ENCODE peak calls at places on chromosomes 1 and 21, in ten cellular contexts. T is OCI-LY7, U is tibial artery, P is lower lobe of right lung, I is hepatocyte, L is left lung, R is pancreas, X is mesenchymal stem cell, Q is psoas muscle, O is uterus. F is an unnamed sample.

GRCh38 chr1:155278689-155279160 is 1.5 kb downstream of the HCN3 start:
- DNase-seq in T (no peak), U (no peak), P (no peak), I (no peak), L (no peak), R (no peak), X (no peak), Q (no peak), O (no peak), F (no peak)

GRCh38 chr1:211830330-211831142 is at the start of gene LPGAT1:
- DNase-seq in T (peak), U (peak), P (peak), I (peak), L (peak), R (peak), X (peak), Q (peak), O (peak), F (peak)

GRCh38 chr1:75423136-75423535 is 187.8 kb downstream of the SLC44A5 start:
- DNase-seq in T (no peak), U (no peak), P (no peak), I (no peak), L (no peak), R (no peak), X (no peak), Q (no peak), O (no peak), F (no peak)

GRCh38 chr1:87880747-87881133 is 552.1 kb downstream of the LMO4 start:
- DNase-seq in T (no peak), U (no peak), P (no peak), I (no peak), L (no peak), R (no peak), X (no peak), Q (no peak), O (no peak), F (no peak)

GRCh38 chr1:207346562-207346912 is 25.1 kb downstream of the CD55 start:
- DNase-seq in T (no peak), U (no peak), P (no peak), I (no peak), L (no peak), R (no peak), X (no peak), Q (peak), O (no peak), F (no peak)

GRCh38 chr1:161399257-161399998 is 31.8 kb upstream of the CFAP126 start:
- DNase-seq in T (peak), U (peak), P (peak), I (peak), L (peak), R (peak), X (peak), Q (peak), O (peak), F (peak)

GRCh38 chr1:2468041-2468472 is 8.0 kb upstream of the PLCH2 start:
- DNase-seq in T (peak), U (no peak), P (no peak), I (peak), L (no peak), R (peak), X (peak), Q (no peak), O (no peak), F (no peak)

GRCh38 chr1:179142889-179143299 is 61.0 kb downstream of the TOR3A start:
- DNase-seq in T (no peak), U (no peak), P (no peak), I (peak), L (no peak), R (no peak), X (peak), Q (no peak), O (no peak), F (no peak)

GRCh38 chr1:181135462-181135781 is 46.9 kb downstream of the IER5 start:
- DNase-seq in T (peak), U (peak), P (no peak), I (no peak), L (no peak), R (no peak), X (peak), Q (no peak), O (no peak), F (no peak)

GRCh38 chr1:33365560-33365997 is 44.7 kb upstream of the A3GALT2 start:
- DNase-seq in T (no peak), U (peak), P (no peak), I (no peak), L (no peak), R (no peak), X (peak), Q (peak), O (peak), F (no peak)

GRCh38 chr1:23149110-23149509 is 19.5 kb downstream of the LUZP1 start:
- DNase-seq in T (no peak), U (no peak), P (no peak), I (peak), L (no peak), R (no peak), X (no peak), Q (no peak), O (no peak), F (no peak)

GRCh38 chr1:25737151-25737550 is 62.8 kb upstream of the SELENON start:
- DNase-seq in T (no peak), U (peak), P (no peak), I (no peak), L (no peak), R (no peak), X (no peak), Q (peak), O (peak), F (peak)

GRCh38 chr1:8022395-8023286 is 3.5 kb downstream of the ERRFI1 start:
- DNase-seq in T (no peak), U (no peak), P (no peak), I (no peak), L (no peak), R (no peak), X (peak), Q (no peak), O (no peak), F (no peak)

GRCh38 chr1:92084651-92085050 is 4.5 kb downstream of the BTBD8 start:
- DNase-seq in T (no peak), U (no peak), P (no peak), I (peak), L (no peak), R (no peak), X (no peak), Q (no peak), O (no peak), F (no peak)

GRCh38 chr1:32817159-32817814 is at the start of the genes S100PBP and YARS1:
- DNase-seq in T (peak), U (peak), P (peak), I (peak), L (peak), R (peak), X (peak), Q (peak), O (peak), F (peak)

GRCh38 chr1:1629430-1630190 is 2.4 kb upstream of the MMP23B start:
- DNase-seq in T (peak), U (peak), P (peak), I (no peak), L (peak), R (peak), X (no peak), Q (peak), O (no peak), F (peak)

GRCh38 chr1:112704908-112705627 is 1.9 kb downstream of the RHOC start:
- DNase-seq in T (peak), U (peak), P (peak), I (peak), L (peak), R (peak), X (peak), Q (peak), O (peak), F (peak)

GRCh38 chr1:246788895-246789338 is 64.7 kb downstream of the SCCPDH start:
- DNase-seq in T (no peak), U (peak), P (no peak), I (no peak), L (no peak), R (no peak), X (no peak), Q (no peak), O (no peak), F (no peak)

GRCh38 chr1:67683306-67683705 is 1.7 kb upstream of the GADD45A start:
- DNase-seq in T (no peak), U (no peak), P (no peak), I (no peak), L (no peak), R (no peak), X (peak), Q (no peak), O (no peak), F (no peak)

GRCh38 chr1:183185941-183186490 is at the start of gene LAMC2:
- DNase-seq in T (no peak), U (no peak), P (peak), I (peak), L (peak), R (peak), X (peak), Q (no peak), O (peak), F (peak)

GRCh38 chr1:222020553-222020952 is 278.7 kb upstream of the DUSP10 start:
- DNase-seq in T (no peak), U (no peak), P (no peak), I (no peak), L (no peak), R (no peak), X (no peak), Q (no peak), O (no peak), F (no peak)

GRCh38 chr1:3027611-3028371 is 6.5 kb downstream of the ACTRT2 start:
- DNase-seq in T (no peak), U (peak), P (no peak), I (no peak), L (peak), R (no peak), X (no peak), Q (no peak), O (no peak), F (peak)

GRCh38 chr1:184035719-184036516 is 1.6 kb downstream of the COLGALT2 start:
- DNase-seq in T (no peak), U (no peak), P (no peak), I (no peak), L (no peak), R (no peak), X (no peak), Q (peak), O (no peak), F (no peak)

GRCh38 chr1:248842781-248843331 is 4.8 kb downstream of the ZNF672 start:
- DNase-seq in T (no peak), U (peak), P (no peak), I (no peak), L (no peak), R (no peak), X (no peak), Q (no peak), O (no peak), F (no peak)

GRCh38 chr1:84259376-84259775 is 42.1 kb upstream of the SAMD13 start:
- DNase-seq in T (no peak), U (no peak), P (no peak), I (no peak), L (no peak), R (no peak), X (no peak), Q (no peak), O (no peak), F (no peak)

GRCh38 chr1:67336783-67337182 is 29.1 kb downstream of the IL12RB2 start:
- DNase-seq in T (no peak), U (no peak), P (no peak), I (no peak), L (no peak), R (no peak), X (no peak), Q (no peak), O (no peak), F (no peak)

GRCh38 chr1:9291914-9292360 is 757 bp upstream of the SPSB1 start:
- DNase-seq in T (no peak), U (no peak), P (no peak), I (peak), L (no peak), R (peak), X (peak), Q (peak), O (peak), F (no peak)

GRCh38 chr1:206967096-206967851 is 3.0 kb downstream of the FCAMR start:
- DNase-seq in T (no peak), U (no peak), P (no peak), I (no peak), L (no peak), R (no peak), X (peak), Q (no peak), O (no peak), F (no peak)

GRCh38 chr1:172381981-172382380 is 38.5 kb upstream of the C1orf105 start:
- DNase-seq in T (no peak), U (no peak), P (no peak), I (peak), L (no peak), R (no peak), X (no peak), Q (no peak), O (no peak), F (no peak)

GRCh38 chr1:162612606-162613400 is 19.5 kb upstream of the DDR2 start:
- DNase-seq in T (no peak), U (peak), P (no peak), I (no peak), L (no peak), R (no peak), X (no peak), Q (peak), O (peak), F (no peak)

GRCh38 chr1:150563340-150564038 is 14.3 kb downstream of the ADAMTSL4 start:
- DNase-seq in T (peak), U (no peak), P (peak), I (peak), L (peak), R (peak), X (peak), Q (no peak), O (peak), F (peak)

GRCh38 chr21:46457801-46458314 is 833 bp upstream of the DIP2A start:
- DNase-seq in T (peak), U (peak), P (peak), I (peak), L (peak), R (peak), X (peak), Q (peak), O (no peak), F (peak)

GRCh38 chr1:81731989-81732388 is 68.7 kb upstream of the ADGRL2 start:
- DNase-seq in T (no peak), U (no peak), P (no peak), I (no peak), L (no peak), R (no peak), X (no peak), Q (no peak), O (no peak), F (no peak)

GRCh38 chr1:180863158-180863775 is 49.4 kb upstream of the KIAA1614 start:
- DNase-seq in T (peak), U (no peak), P (no peak), I (peak), L (no peak), R (no peak), X (peak), Q (no peak), O (no peak), F (no peak)

GRCh38 chr1:216686860-216687545 is 36.2 kb downstream of the ESRRG start:
- DNase-seq in T (no peak), U (no peak), P (no peak), I (peak), L (no peak), R (no peak), X (peak), Q (no peak), O (no peak), F (no peak)

GRCh38 chr1:41623736-41624135 is 139.3 kb upstream of the EDN2 start:
- DNase-seq in T (no peak), U (peak), P (no peak), I (no peak), L (no peak), R (no peak), X (no peak), Q (no peak), O (no peak), F (no peak)

GRCh38 chr1:154992721-154993571 is 440 bp upstream of the LENEP start:
- DNase-seq in T (no peak), U (no peak), P (peak), I (no peak), L (peak), R (no peak), X (peak), Q (no peak), O (no peak), F (peak)

GRCh38 chr1:205577874-205578658 is 53.7 kb downstream of the ELK4 start:
- DNase-seq in T (no peak), U (no peak), P (no peak), I (no peak), L (no peak), R (no peak), X (no peak), Q (no peak), O (no peak), F (peak)

GRCh38 chr21:33396966-33397365 is 6.2 kb upstream of the IFNGR2 start:
- DNase-seq in T (no peak), U (no peak), P (no peak), I (peak), L (no peak), R (no peak), X (peak), Q (no peak), O (no peak), F (no peak)

GRCh38 chr1:165763442-165763841 is 5.2 kb downstream of the TMCO1 start:
- DNase-seq in T (no peak), U (no peak), P (no peak), I (no peak), L (no peak), R (no peak), X (no peak), Q (no peak), O (no peak), F (no peak)

DNA sequence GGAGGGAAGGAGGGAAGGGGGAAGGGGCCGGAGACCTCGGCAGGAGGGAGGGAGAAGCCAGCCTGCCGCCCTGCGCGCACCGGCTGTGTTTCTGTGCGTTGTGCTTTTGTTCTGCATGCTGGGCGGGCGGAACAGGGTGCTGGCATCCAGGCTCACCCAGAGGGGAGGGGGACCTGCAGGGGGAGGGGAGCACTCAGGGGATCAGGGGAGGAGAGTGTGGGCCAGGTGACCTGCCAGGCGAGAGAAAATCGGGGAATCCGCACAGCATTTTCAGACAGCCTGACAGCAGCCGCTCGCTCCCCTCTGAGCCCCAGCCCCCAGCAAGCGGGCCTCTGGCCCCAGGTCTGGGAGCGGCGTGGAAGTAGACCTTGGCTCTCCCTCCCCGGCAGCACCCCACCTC is 54.7 kb downstream of the RIPK4 start:
- DNase-seq in T (no peak), U (no peak), P (no peak), I (peak), L (no peak), R (no peak), X (no peak), Q (no peak), O (no peak), F (peak)
- H3K4me3 ChIP-seq in T (no peak), U (no peak), P (no peak), I (no peak), L (no peak), R (no peak), X (no peak), Q (no peak), O (no peak), F (no peak)

GRCh38 chr1:6473974-6474814 is 8.2 kb upstream of the TNFRSF25 start:
- DNase-seq in T (no peak), U (no peak), P (peak), I (no peak), L (no peak), R (peak), X (no peak), Q (no peak), O (no peak), F (no peak)
- H3K27ac ChIP-seq in T (no peak), U (no peak), P (no peak), I (no peak), L (no peak), R (no peak), X (no peak), Q (no peak), O (no peak), F (no peak)

GRCh38 chr21:31470896-31471694 is 127.0 kb upstream of the TIAM1 start:
- DNase-seq in T (no peak), U (no peak), P (no peak), I (no peak), L (no peak), R (no peak), X (no peak), Q (no peak), O (no peak), F (no peak)
- H3K4me3 ChIP-seq in T (no peak), U (no peak), P (no peak), I (no peak), L (no peak), R (no peak), X (no peak), Q (no peak), O (no peak), F (no peak)

DNA sequence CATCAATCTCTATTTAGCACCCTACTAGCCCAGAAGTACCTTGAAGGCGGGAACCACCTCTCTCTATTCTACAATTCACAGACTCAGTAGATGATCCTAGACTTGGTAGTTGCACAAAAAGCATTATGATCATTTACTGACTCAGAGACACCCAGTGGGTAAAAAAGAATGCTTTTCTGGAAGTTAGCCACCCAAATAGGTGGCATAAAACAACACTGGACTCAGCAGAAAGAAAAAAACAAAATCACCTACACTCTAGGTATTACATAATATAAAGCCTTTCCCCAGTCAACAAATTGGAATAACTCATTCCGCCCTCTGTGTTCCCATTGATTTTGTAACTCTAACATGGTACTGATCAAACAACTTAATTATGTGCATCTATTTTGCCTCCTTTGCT is 126.3 kb downstream of the PTPN14 start:
- DNase-seq in T (no peak), U (no peak), P (no peak), I (no peak), L (no peak), R (no peak), X (no peak), Q (no peak), O (no peak), F (no peak)
- H3K27ac ChIP-seq in T (no peak), U (no peak), P (no peak), I (no peak), L (no peak), R (no peak), X (peak), Q (no peak), O (no peak), F (no peak)

DNA sequence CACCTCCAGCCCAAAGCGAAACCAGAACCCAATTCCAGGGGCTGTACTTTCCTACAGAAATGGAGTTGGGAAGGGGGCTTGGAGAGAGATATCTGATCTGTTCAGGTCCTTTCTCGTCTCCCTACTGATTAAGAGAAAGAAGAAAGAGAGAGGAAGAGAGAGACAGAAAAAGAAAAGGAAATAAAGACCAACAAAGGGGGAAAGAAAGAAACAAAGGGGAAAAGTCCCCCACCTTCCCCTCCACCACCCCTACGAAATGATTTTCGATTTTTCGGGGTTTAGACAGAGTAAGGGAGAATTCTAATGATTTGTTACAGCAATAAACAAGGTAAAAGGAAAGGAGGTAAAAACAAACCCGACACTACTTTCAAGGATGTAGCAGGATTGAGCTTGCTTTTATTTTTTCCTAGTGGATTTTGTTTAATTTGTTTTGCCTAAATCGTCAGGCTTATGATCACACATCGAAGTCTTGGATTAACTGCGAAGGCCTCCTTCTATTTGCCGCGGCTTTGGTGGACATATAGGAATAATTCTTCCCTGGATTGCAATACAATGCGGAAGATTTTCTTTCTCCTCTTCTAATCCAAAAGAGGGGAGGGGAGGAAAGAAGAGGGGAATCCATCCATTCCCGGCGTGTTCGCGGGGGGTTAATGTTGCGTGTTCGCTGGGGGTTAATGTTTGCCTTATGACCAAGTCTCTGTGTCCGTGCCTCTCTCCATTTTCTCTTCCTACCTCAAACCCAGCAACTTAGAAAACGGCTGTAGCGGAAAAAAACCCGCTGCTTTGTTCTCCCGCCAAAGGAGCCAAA is 1.9 kb downstream of the TAL1 start:
- DNase-seq in T (no peak), U (no peak), P (no peak), I (no peak), L (no peak), R (no peak), X (no peak), Q (no peak), O (no peak), F (no peak)
- H3K4me3 ChIP-seq in T (no peak), U (peak), P (peak), I (no peak), L (peak), R (no peak), X (no peak), Q (peak), O (peak), F (peak)

GRCh38 chr1:90850181-90850924 is 133.3 kb upstream of the BARHL2 start:
- DNase-seq in T (no peak), U (no peak), P (peak), I (peak), L (peak), R (peak), X (peak), Q (peak), O (peak), F (peak)
- H3K27ac ChIP-seq in T (no peak), U (peak), P (peak), I (peak), L (no peak), R (no peak), X (no peak), Q (no peak), O (peak), F (peak)

GRCh38 chr1:147771216-147772125 is 11.1 kb upstream of the GJA5 start:
- DNase-seq in T (no peak), U (peak), P (no peak), I (no peak), L (no peak), R (no peak), X (no peak), Q (peak), O (peak), F (no peak)
- H3K4me3 ChIP-seq in T (no peak), U (peak), P (peak), I (no peak), L (peak), R (no peak), X (peak), Q (peak), O (no peak), F (peak)

F was measured in upper lobe of right lung.